ENCODE peak calls at places on chromosomes 3 and 15, in nine cellular contexts. One of them, this sample, is unnamed.

GRCh38 chr3:47890832-47891620 is 88.1 kb downstream of the DHX30 start:
- DNase-seq in DMS79 treated with DMSO at 0.1 percent for 48 hours: no peak
- DNase-seq in astrocyte of the spinal cord: no peak
- DNase-seq in non-pigmented ciliary epithelial cell: no peak
- DNase-seq in NCI-H1436: no peak
- DNase-seq in LoVo: no peak
- DNase-seq in left ventricle myocardium inferior: peak; percentile 45
- DNase-seq in dorsolateral prefrontal cortex: no peak
- DNase-seq in amniotic stem cell: no peak
- DNase-seq in this sample: no peak

GRCh38 chr3:12891391-12891984 is 50.1 kb upstream of the RPL32 start:
- DNase-seq in DMS79 treated with DMSO at 0.1 percent for 48 hours: no peak
- DNase-seq in astrocyte of the spinal cord: no peak
- DNase-seq in non-pigmented ciliary epithelial cell: no peak
- DNase-seq in NCI-H1436: no peak
- DNase-seq in LoVo: no peak
- DNase-seq in left ventricle myocardium inferior: no peak
- DNase-seq in dorsolateral prefrontal cortex: no peak
- DNase-seq in amniotic stem cell: no peak
- DNase-seq in this sample: no peak

GRCh38 chr3:21294768-21295167 is 456.2 kb downstream of the ZNF385D start:
- DNase-seq in DMS79 treated with DMSO at 0.1 percent for 48 hours: no peak
- DNase-seq in astrocyte of the spinal cord: peak; percentile 31
- DNase-seq in non-pigmented ciliary epithelial cell: no peak
- DNase-seq in NCI-H1436: no peak
- DNase-seq in LoVo: no peak
- DNase-seq in left ventricle myocardium inferior: no peak
- DNase-seq in dorsolateral prefrontal cortex: no peak
- DNase-seq in amniotic stem cell: no peak
- DNase-seq in this sample: no peak

GRCh38 chr15:94324117-94324826 is 92.9 kb downstream of the MCTP2 start:
- DNase-seq in DMS79 treated with DMSO at 0.1 percent for 48 hours: peak; percentile 0
- DNase-seq in astrocyte of the spinal cord: peak; percentile 63
- DNase-seq in non-pigmented ciliary epithelial cell: no peak
- DNase-seq in NCI-H1436: peak; percentile 42
- DNase-seq in LoVo: peak; percentile 71
- DNase-seq in left ventricle myocardium inferior: no peak
- DNase-seq in dorsolateral prefrontal cortex: no peak
- DNase-seq in amniotic stem cell: no peak
- DNase-seq in this sample: no peak

GRCh38 chr15:82828064-82828463 is 18.6 kb downstream of the WHAMM start:
- DNase-seq in DMS79 treated with DMSO at 0.1 percent for 48 hours: no peak
- DNase-seq in astrocyte of the spinal cord: no peak
- DNase-seq in non-pigmented ciliary epithelial cell: no peak
- DNase-seq in NCI-H1436: no peak
- DNase-seq in LoVo: no peak
- DNase-seq in left ventricle myocardium inferior: no peak
- DNase-seq in dorsolateral prefrontal cortex: no peak
- DNase-seq in amniotic stem cell: no peak
- DNase-seq in this sample: no peak

GRCh38 chr3:112409061-112409460 is 76.1 kb downstream of the CD200 start:
- DNase-seq in DMS79 treated with DMSO at 0.1 percent for 48 hours: no peak
- DNase-seq in astrocyte of the spinal cord: no peak
- DNase-seq in non-pigmented ciliary epithelial cell: no peak
- DNase-seq in NCI-H1436: no peak
- DNase-seq in LoVo: peak; percentile 87
- DNase-seq in left ventricle myocardium inferior: no peak
- DNase-seq in dorsolateral prefrontal cortex: no peak
- DNase-seq in amniotic stem cell: no peak
- DNase-seq in this sample: no peak

GRCh38 chr3:163601426-163601825 is 1476.9 kb downstream of the SI start:
- DNase-seq in DMS79 treated with DMSO at 0.1 percent for 48 hours: no peak
- DNase-seq in astrocyte of the spinal cord: no peak
- DNase-seq in non-pigmented ciliary epithelial cell: no peak
- DNase-seq in NCI-H1436: no peak
- DNase-seq in LoVo: no peak
- DNase-seq in left ventricle myocardium inferior: no peak
- DNase-seq in dorsolateral prefrontal cortex: no peak
- DNase-seq in amniotic stem cell: no peak
- DNase-seq in this sample: peak; percentile 37

GRCh38 chr3:116070102-116070501 is 375.2 kb downstream of the LSAMP start:
- DNase-seq in DMS79 treated with DMSO at 0.1 percent for 48 hours: no peak
- DNase-seq in astrocyte of the spinal cord: no peak
- DNase-seq in non-pigmented ciliary epithelial cell: no peak
- DNase-seq in NCI-H1436: no peak
- DNase-seq in LoVo: no peak
- DNase-seq in left ventricle myocardium inferior: no peak
- DNase-seq in dorsolateral prefrontal cortex: no peak
- DNase-seq in amniotic stem cell: no peak
- DNase-seq in this sample: no peak

GRCh38 chr3:197752107-197752506 is 2.4 kb downstream of the FYTTD1 start:
- DNase-seq in DMS79 treated with DMSO at 0.1 percent for 48 hours: no peak
- DNase-seq in astrocyte of the spinal cord: no peak
- DNase-seq in non-pigmented ciliary epithelial cell: no peak
- DNase-seq in NCI-H1436: no peak
- DNase-seq in LoVo: no peak
- DNase-seq in left ventricle myocardium inferior: no peak
- DNase-seq in dorsolateral prefrontal cortex: no peak
- DNase-seq in amniotic stem cell: no peak
- DNase-seq in this sample: no peak

GRCh38 chr15:77646104-77646694 is 13.5 kb upstream of the LINGO1 start:
- DNase-seq in DMS79 treated with DMSO at 0.1 percent for 48 hours: no peak
- DNase-seq in astrocyte of the spinal cord: no peak
- DNase-seq in non-pigmented ciliary epithelial cell: no peak
- DNase-seq in NCI-H1436: no peak
- DNase-seq in LoVo: no peak
- DNase-seq in left ventricle myocardium inferior: no peak
- DNase-seq in dorsolateral prefrontal cortex: no peak
- DNase-seq in amniotic stem cell: no peak
- DNase-seq in this sample: no peak

GRCh38 chr3:110743984-110744383 is 327.6 kb upstream of the NECTIN3 start:
- DNase-seq in DMS79 treated with DMSO at 0.1 percent for 48 hours: no peak
- DNase-seq in astrocyte of the spinal cord: no peak
- DNase-seq in non-pigmented ciliary epithelial cell: no peak
- DNase-seq in NCI-H1436: no peak
- DNase-seq in LoVo: no peak
- DNase-seq in left ventricle myocardium inferior: no peak
- DNase-seq in dorsolateral prefrontal cortex: no peak
- DNase-seq in amniotic stem cell: no peak
- DNase-seq in this sample: no peak

GRCh38 chr3:54188176-54188791 is 65.9 kb downstream of the CACNA2D3 start:
- DNase-seq in DMS79 treated with DMSO at 0.1 percent for 48 hours: no peak
- DNase-seq in astrocyte of the spinal cord: peak; percentile 34
- DNase-seq in non-pigmented ciliary epithelial cell: peak; percentile 17
- DNase-seq in NCI-H1436: no peak
- DNase-seq in LoVo: peak; percentile 70
- DNase-seq in left ventricle myocardium inferior: no peak
- DNase-seq in dorsolateral prefrontal cortex: no peak
- DNase-seq in amniotic stem cell: peak; percentile 13
- DNase-seq in this sample: peak; percentile 8

GRCh38 chr3:23162939-23163338 is 40.2 kb upstream of the UBE2E2 start:
- DNase-seq in DMS79 treated with DMSO at 0.1 percent for 48 hours: no peak
- DNase-seq in astrocyte of the spinal cord: no peak
- DNase-seq in non-pigmented ciliary epithelial cell: no peak
- DNase-seq in NCI-H1436: no peak
- DNase-seq in LoVo: no peak
- DNase-seq in left ventricle myocardium inferior: no peak
- DNase-seq in dorsolateral prefrontal cortex: no peak
- DNase-seq in amniotic stem cell: no peak
- DNase-seq in this sample: no peak

GRCh38 chr3:116201032-116201690 is 244.1 kb downstream of the LSAMP start:
- DNase-seq in DMS79 treated with DMSO at 0.1 percent for 48 hours: no peak
- DNase-seq in astrocyte of the spinal cord: no peak
- DNase-seq in non-pigmented ciliary epithelial cell: no peak
- DNase-seq in NCI-H1436: no peak
- DNase-seq in LoVo: no peak
- DNase-seq in left ventricle myocardium inferior: no peak
- DNase-seq in dorsolateral prefrontal cortex: no peak
- DNase-seq in amniotic stem cell: no peak
- DNase-seq in this sample: no peak

GRCh38 chr3:160883373-160883772 is 127.3 kb downstream of the PPM1L start:
- DNase-seq in DMS79 treated with DMSO at 0.1 percent for 48 hours: no peak
- DNase-seq in astrocyte of the spinal cord: no peak
- DNase-seq in non-pigmented ciliary epithelial cell: no peak
- DNase-seq in NCI-H1436: no peak
- DNase-seq in LoVo: no peak
- DNase-seq in left ventricle myocardium inferior: no peak
- DNase-seq in dorsolateral prefrontal cortex: no peak
- DNase-seq in amniotic stem cell: no peak
- DNase-seq in this sample: no peak

GRCh38 chr3:46695177-46695961 is 1.9 kb upstream of the ALS2CL start:
- DNase-seq in DMS79 treated with DMSO at 0.1 percent for 48 hours: no peak
- DNase-seq in astrocyte of the spinal cord: no peak
- DNase-seq in non-pigmented ciliary epithelial cell: no peak
- DNase-seq in NCI-H1436: no peak
- DNase-seq in LoVo: no peak
- DNase-seq in left ventricle myocardium inferior: peak; percentile 70
- DNase-seq in dorsolateral prefrontal cortex: no peak
- DNase-seq in amniotic stem cell: no peak
- DNase-seq in this sample: no peak

GRCh38 chr15:72338148-72338547 is 18.2 kb upstream of the CELF6 start:
- DNase-seq in DMS79 treated with DMSO at 0.1 percent for 48 hours: no peak
- DNase-seq in astrocyte of the spinal cord: no peak
- DNase-seq in non-pigmented ciliary epithelial cell: no peak
- DNase-seq in NCI-H1436: no peak
- DNase-seq in LoVo: no peak
- DNase-seq in left ventricle myocardium inferior: no peak
- DNase-seq in dorsolateral prefrontal cortex: no peak
- DNase-seq in amniotic stem cell: no peak
- DNase-seq in this sample: no peak

GRCh38 chr15:100703032-100703578 is 100.7 kb downstream of the ASB7 start:
- DNase-seq in DMS79 treated with DMSO at 0.1 percent for 48 hours: no peak
- DNase-seq in astrocyte of the spinal cord: peak; percentile 91
- DNase-seq in non-pigmented ciliary epithelial cell: no peak
- DNase-seq in NCI-H1436: no peak
- DNase-seq in LoVo: no peak
- DNase-seq in left ventricle myocardium inferior: no peak
- DNase-seq in dorsolateral prefrontal cortex: no peak
- DNase-seq in amniotic stem cell: no peak
- DNase-seq in this sample: no peak

GRCh38 chr15:68578175-68578959 is 426 bp upstream of the CORO2B start:
- DNase-seq in DMS79 treated with DMSO at 0.1 percent for 48 hours: peak; percentile 57
- DNase-seq in astrocyte of the spinal cord: peak; percentile 73
- DNase-seq in non-pigmented ciliary epithelial cell: no peak
- DNase-seq in NCI-H1436: peak; percentile 39
- DNase-seq in LoVo: peak; percentile 64
- DNase-seq in left ventricle myocardium inferior: peak; percentile 82
- DNase-seq in dorsolateral prefrontal cortex: peak; percentile 74
- DNase-seq in amniotic stem cell: peak; percentile 5
- DNase-seq in this sample: no peak

GRCh38 chr3:7630351-7630911 is 769.5 kb downstream of the GRM7 start:
- DNase-seq in DMS79 treated with DMSO at 0.1 percent for 48 hours: no peak
- DNase-seq in astrocyte of the spinal cord: no peak
- DNase-seq in non-pigmented ciliary epithelial cell: no peak
- DNase-seq in NCI-H1436: no peak
- DNase-seq in LoVo: no peak
- DNase-seq in left ventricle myocardium inferior: no peak
- DNase-seq in dorsolateral prefrontal cortex: no peak
- DNase-seq in amniotic stem cell: no peak
- DNase-seq in this sample: no peak